ENCODE peak calls at places on chromosomes 1 and 21, in nine cellular contexts. F is stimulated activated naive CD4-positive, alpha-beta T cell; K is NCI-H1694; P is fibroblast of villous mesenchyme; S is astrocyte; B is heart right ventricle; J is ureter; N is LHCN-M2; D is ACHN. L is an unnamed sample.

GRCh38 chr1:161019767-161020572 is 982 bp downstream of the F11R start:
- DNase-seq in P (no peak), D (no peak), B (peak; percentile 51), N (no peak), S (no peak), F (no peak), K (no peak), J (peak; percentile 57), L (peak; percentile 81)

GRCh38 chr1:83999316-83999819 is 436 bp upstream of the TTLL7 start:
- DNase-seq in K (peak; percentile 62), N (peak; percentile 76), B (no peak), F (no peak), J (peak; percentile 64), P (peak; percentile 66), D (peak; percentile 68), S (peak; percentile 65), L (peak; percentile 64)

GRCh38 chr1:223123238-223123976 is 19.6 kb downstream of the TLR5 start:
- DNase-seq in N (peak; percentile 66), S (peak; percentile 8), P (peak; percentile 56), B (peak; percentile 78), D (peak; percentile 69), J (peak; percentile 73), K (peak; percentile 35), F (peak; percentile 40), L (peak; percentile 54)

GRCh38 chr1:162011337-162012012 is 12.2 kb downstream of the OLFML2B start:
- DNase-seq in F (no peak), J (no peak), P (peak; percentile 66), K (peak; percentile 14), S (no peak), N (peak; percentile 99), D (no peak), B (peak; percentile 43), L (no peak)

GRCh38 chr1:94755675-94756074 is 64.5 kb upstream of the SLC44A3 start:
- DNase-seq in F (no peak), N (peak; percentile 28), S (peak; percentile 97), D (no peak), B (peak; percentile 45), J (no peak), K (no peak), P (peak; percentile 99), L (no peak)

GRCh38 chr1:211415700-211416099 is 76.3 kb downstream of the RD3 start:
- DNase-seq in P (no peak), S (peak; percentile 2), K (no peak), D (no peak), J (no peak), N (peak; percentile 9), B (no peak), F (no peak), L (no peak)

GRCh38 chr1:226064816-226065248 is 2.3 kb downstream of the H3-3A start:
- DNase-seq in F (peak; percentile 6), J (no peak), N (peak; percentile 62), S (peak; percentile 34), B (peak; percentile 50), P (peak; percentile 71), K (peak; percentile 33), D (peak; percentile 67), L (peak; percentile 61)

GRCh38 chr1:203534526-203534925 is 40.6 kb downstream of the OPTC start:
- DNase-seq in D (peak; percentile 50), P (peak; percentile 99), N (peak; percentile 94), F (no peak), S (peak; percentile 95), K (no peak), B (no peak), J (peak; percentile 59), L (no peak)

GRCh38 chr1:177174921-177175634 is 4.3 kb downstream of the BRINP2 start:
- DNase-seq in P (no peak), S (no peak), B (no peak), K (no peak), J (no peak), F (no peak), N (no peak), D (no peak), L (no peak)

GRCh38 chr21:32370971-32371766 is 21.6 kb downstream of the URB1 start:
- DNase-seq in J (no peak), P (peak; percentile 76), B (no peak), D (no peak), N (no peak), F (no peak), S (no peak), K (no peak), L (no peak)

GRCh38 chr1:117828206-117828605 is 101.2 kb downstream of the GDAP2 start:
- DNase-seq in J (peak; percentile 64), N (peak; percentile 37), D (no peak), K (no peak), P (peak; percentile 80), B (peak; percentile 50), S (peak; percentile 53), F (no peak), L (no peak)